ENCODE peak calls at places on chromosomes 4 and X, in six cellular contexts. One of them, this sample, is unnamed.

GRCh38 chrX:18668468-18668867 is 3.4 kb downstream of the RS1 start:
- DNase-seq in fibroblast of pulmonary artery: no peak
- DNase-seq in Caco-2: no peak
- DNase-seq in GM13976: peak; percentile 44
- DNase-seq in NB4: no peak
- DNase-seq in mesothelial cell of epicardium: no peak
- DNase-seq in this sample: no peak

GRCh38 chrX:139930923-139931645 is 1.8 kb downstream of the ATP11C start:
- DNase-seq in mesothelial cell of epicardium: no peak
- DNase-seq in Caco-2: peak; percentile 11
- DNase-seq in GM13976: peak; percentile 31
- DNase-seq in NB4: peak; percentile 51
- DNase-seq in fibroblast of pulmonary artery: peak; percentile 8
- DNase-seq in this sample: peak; percentile 15

GRCh38 chrX:121570072-121570841 is 522.8 kb downstream of the GLUD2 start:
- DNase-seq in Caco-2: no peak
- DNase-seq in NB4: no peak
- DNase-seq in mesothelial cell of epicardium: no peak
- DNase-seq in fibroblast of pulmonary artery: peak; percentile 1
- DNase-seq in GM13976: no peak
- DNase-seq in this sample: no peak

GRCh38 chr4:153467154-153467896 is 1.2 kb downstream of the TMEM131L start:
- DNase-seq in NB4: peak; percentile 55
- DNase-seq in mesothelial cell of epicardium: no peak
- DNase-seq in fibroblast of pulmonary artery: no peak
- DNase-seq in Caco-2: peak; percentile 81
- DNase-seq in GM13976: peak; percentile 90
- DNase-seq in this sample: peak; percentile 82

GRCh38 chrX:68833855-68834331 is 5.1 kb downstream of the EFNB1 start:
- DNase-seq in Caco-2: no peak
- DNase-seq in mesothelial cell of epicardium: peak; percentile 13
- DNase-seq in fibroblast of pulmonary artery: no peak
- DNase-seq in NB4: peak; percentile 28
- DNase-seq in GM13976: no peak
- DNase-seq in this sample: no peak

GRCh38 chr4:179145746-179146530 is 1703.7 kb upstream of the AGA start:
- DNase-seq in NB4: no peak
- DNase-seq in Caco-2: no peak
- DNase-seq in fibroblast of pulmonary artery: no peak
- DNase-seq in GM13976: no peak
- DNase-seq in mesothelial cell of epicardium: no peak
- DNase-seq in this sample: no peak

GRCh38 chrX:123422875-123423274 is 238.8 kb downstream of the GRIA3 start:
- DNase-seq in Caco-2: peak; percentile 15
- DNase-seq in GM13976: no peak
- DNase-seq in fibroblast of pulmonary artery: peak; percentile 51
- DNase-seq in NB4: peak; percentile 9
- DNase-seq in mesothelial cell of epicardium: no peak
- DNase-seq in this sample: no peak

GRCh38 chrX:30627818-30628652 is 25.2 kb upstream of the GK start:
- DNase-seq in GM13976: no peak
- DNase-seq in NB4: peak; percentile 81
- DNase-seq in fibroblast of pulmonary artery: no peak
- DNase-seq in Caco-2: peak; percentile 13
- DNase-seq in mesothelial cell of epicardium: no peak
- DNase-seq in this sample: no peak

GRCh38 chr4:1357356-1358248 is 10.6 kb downstream of the UVSSA start:
- DNase-seq in fibroblast of pulmonary artery: no peak
- DNase-seq in mesothelial cell of epicardium: no peak
- DNase-seq in NB4: no peak
- DNase-seq in Caco-2: no peak
- DNase-seq in GM13976: no peak
- DNase-seq in this sample: no peak

GRCh38 chr4:185470503-185471195 is 884 bp downstream of the CCDC110 start:
- DNase-seq in GM13976: peak; percentile 21
- DNase-seq in Caco-2: no peak
- DNase-seq in fibroblast of pulmonary artery: peak; percentile 34
- DNase-seq in mesothelial cell of epicardium: peak; percentile 53
- DNase-seq in NB4: peak; percentile 25
- DNase-seq in this sample: peak; percentile 47

GRCh38 chr4:87409420-87409939 is 12.9 kb upstream of the NUDT9 start:
- DNase-seq in Caco-2: peak; percentile 46
- DNase-seq in mesothelial cell of epicardium: no peak
- DNase-seq in GM13976: no peak
- DNase-seq in fibroblast of pulmonary artery: no peak
- DNase-seq in NB4: no peak
- DNase-seq in this sample: no peak

GRCh38 chr4:6584865-6585264 is 9.9 kb downstream of the MAN2B2 start:
- DNase-seq in fibroblast of pulmonary artery: no peak
- DNase-seq in NB4: no peak
- DNase-seq in mesothelial cell of epicardium: no peak
- DNase-seq in GM13976: no peak
- DNase-seq in Caco-2: no peak
- DNase-seq in this sample: no peak

GRCh38 chr4:77104405-77105292 is 28.9 kb upstream of the CCNI start:
- DNase-seq in GM13976: no peak
- DNase-seq in mesothelial cell of epicardium: peak; percentile 61
- DNase-seq in fibroblast of pulmonary artery: peak; percentile 48
- DNase-seq in NB4: no peak
- DNase-seq in Caco-2: no peak
- DNase-seq in this sample: no peak

GRCh38 chr4:143768007-143768591 is 67.6 kb upstream of the FREM3 start:
- DNase-seq in NB4: no peak
- DNase-seq in fibroblast of pulmonary artery: peak; percentile 50
- DNase-seq in Caco-2: no peak
- DNase-seq in mesothelial cell of epicardium: no peak
- DNase-seq in GM13976: no peak
- DNase-seq in this sample: no peak

GRCh38 chrX:14398725-14399124 is 130.6 kb upstream of the GLRA2 start:
- DNase-seq in Caco-2: peak; percentile 4
- DNase-seq in mesothelial cell of epicardium: no peak
- DNase-seq in GM13976: no peak
- DNase-seq in NB4: no peak
- DNase-seq in fibroblast of pulmonary artery: no peak
- DNase-seq in this sample: no peak

GRCh38 chr4:149676076-149676475 is 139.6 kb downstream of the IQCM start:
- DNase-seq in fibroblast of pulmonary artery: no peak
- DNase-seq in mesothelial cell of epicardium: no peak
- DNase-seq in GM13976: no peak
- DNase-seq in NB4: peak; percentile 9
- DNase-seq in Caco-2: no peak
- DNase-seq in this sample: no peak

GRCh38 chrX:51148848-51149247 is 183.8 kb upstream of the NUDT10 start:
- DNase-seq in GM13976: no peak
- DNase-seq in Caco-2: peak; percentile 45
- DNase-seq in NB4: peak; percentile 2
- DNase-seq in fibroblast of pulmonary artery: peak; percentile 1
- DNase-seq in mesothelial cell of epicardium: no peak
- DNase-seq in this sample: no peak

GRCh38 chr4:187972135-187972534 is 23.4 kb upstream of the ZFP42 start:
- DNase-seq in NB4: no peak
- DNase-seq in Caco-2: no peak
- DNase-seq in GM13976: no peak
- DNase-seq in mesothelial cell of epicardium: no peak
- DNase-seq in fibroblast of pulmonary artery: no peak
- DNase-seq in this sample: no peak

GRCh38 chrX:15619053-15619772 is 18.5 kb upstream of the ACE2 start:
- DNase-seq in Caco-2: peak; percentile 57
- DNase-seq in NB4: no peak
- DNase-seq in mesothelial cell of epicardium: no peak
- DNase-seq in GM13976: no peak
- DNase-seq in fibroblast of pulmonary artery: no peak
- DNase-seq in this sample: no peak

GRCh38 chr4:25672756-25673155 is 17.1 kb downstream of the SLC34A2 start:
- DNase-seq in GM13976: no peak
- DNase-seq in NB4: no peak
- DNase-seq in mesothelial cell of epicardium: no peak
- DNase-seq in fibroblast of pulmonary artery: no peak
- DNase-seq in Caco-2: no peak
- DNase-seq in this sample: no peak

GRCh38 chr4:25670991-25671390 is 15.3 kb downstream of the SLC34A2 start:
- DNase-seq in NB4: no peak
- DNase-seq in Caco-2: no peak
- DNase-seq in GM13976: no peak
- DNase-seq in mesothelial cell of epicardium: no peak
- DNase-seq in fibroblast of pulmonary artery: no peak
- DNase-seq in this sample: no peak

GRCh38 chr4:25677157-25677556 is 21.5 kb downstream of the SLC34A2 start:
- DNase-seq in GM13976: no peak
- DNase-seq in Caco-2: no peak
- DNase-seq in fibroblast of pulmonary artery: no peak
- DNase-seq in mesothelial cell of epicardium: no peak
- DNase-seq in NB4: no peak
- DNase-seq in this sample: no peak

GRCh38 chr4:25676221-25676620 is 20.6 kb downstream of the SLC34A2 start:
- DNase-seq in mesothelial cell of epicardium: no peak
- DNase-seq in fibroblast of pulmonary artery: no peak
- DNase-seq in Caco-2: no peak
- DNase-seq in GM13976: no peak
- DNase-seq in NB4: no peak
- DNase-seq in this sample: no peak

DNA sequence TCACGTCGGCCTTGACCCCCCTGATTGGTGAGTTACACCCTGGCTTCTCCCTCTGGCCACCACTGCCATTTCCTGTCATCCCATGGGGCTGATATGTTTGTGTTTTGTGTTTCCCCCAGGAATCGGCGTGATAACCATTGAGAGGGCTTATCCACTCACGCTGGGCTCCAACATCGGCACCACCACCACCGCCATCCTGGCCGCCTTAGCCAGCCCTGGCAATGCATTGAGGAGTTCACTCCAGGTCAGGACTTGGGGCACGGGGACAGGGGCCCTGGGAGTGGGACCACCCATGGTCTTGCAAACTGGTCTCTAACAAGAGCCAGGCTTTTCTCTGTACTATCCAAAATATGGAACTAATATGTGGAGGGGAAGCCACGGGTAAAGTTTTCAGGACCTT is 18.7 kb downstream of the SLC34A2 start:
- DNase-seq in NB4: no peak
- DNase-seq in GM13976: no peak
- DNase-seq in fibroblast of pulmonary artery: no peak
- DNase-seq in mesothelial cell of epicardium: no peak
- DNase-seq in Caco-2: no peak
- DNase-seq in this sample: no peak
- TF ChIP-seq CTCF in NB4: no peak
- TF ChIP-seq CTCF in GM13976: no peak
- TF ChIP-seq CTCF in fibroblast of pulmonary artery: no peak
- TF ChIP-seq CTCF in mesothelial cell of epicardium: no peak
- TF ChIP-seq CTCF in Caco-2: no peak
- TF ChIP-seq CTCF in this sample: no peak

DNA sequence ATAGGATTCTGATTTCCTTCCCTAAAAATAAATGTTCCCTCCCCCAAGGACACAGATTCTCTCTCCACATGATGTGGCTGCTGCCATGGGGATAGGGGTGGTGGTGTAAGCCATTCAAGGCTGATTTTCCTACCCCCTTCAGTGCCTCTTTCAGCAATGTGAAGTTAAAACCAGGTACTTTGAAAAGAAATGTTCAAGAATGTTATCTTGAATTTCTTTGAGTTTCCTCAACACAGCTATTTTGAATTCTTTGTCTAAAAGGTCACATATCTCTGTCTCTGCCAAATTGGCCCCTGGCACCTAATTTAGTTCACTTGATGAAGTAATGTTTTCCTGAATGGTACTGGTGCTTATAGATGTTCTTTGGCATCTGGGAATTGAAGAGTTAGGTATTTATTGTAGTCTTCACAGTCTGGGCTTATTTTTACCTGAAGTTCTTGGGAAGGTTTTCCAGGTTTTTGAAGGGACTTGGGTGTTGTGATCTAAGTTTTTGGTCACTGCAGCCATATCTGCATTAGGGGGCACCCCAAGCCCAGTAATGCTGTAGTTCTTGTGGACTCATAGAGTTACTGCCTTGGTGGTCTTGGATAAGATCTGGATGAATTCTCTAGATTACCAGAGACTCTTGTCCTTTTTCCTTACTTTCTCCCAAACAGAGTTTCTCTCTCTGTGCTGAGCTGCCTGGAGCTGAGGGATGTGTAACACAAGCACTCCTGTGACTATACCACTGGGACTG is 7.6 kb upstream of the DIPK2B start:
- DNase-seq in NB4: no peak
- DNase-seq in fibroblast of pulmonary artery: no peak
- DNase-seq in GM13976: no peak
- DNase-seq in Caco-2: no peak
- DNase-seq in mesothelial cell of epicardium: no peak
- DNase-seq in this sample: no peak
- TF ChIP-seq CTCF in NB4: no peak
- TF ChIP-seq CTCF in fibroblast of pulmonary artery: no peak
- TF ChIP-seq CTCF in GM13976: no peak
- TF ChIP-seq CTCF in Caco-2: no peak
- TF ChIP-seq CTCF in mesothelial cell of epicardium: no peak
- TF ChIP-seq CTCF in this sample: no peak

GRCh38 chr4:184167576-184167975 is 50.1 kb downstream of the ENPP6 start:
- DNase-seq in NB4: no peak
- DNase-seq in Caco-2: no peak
- DNase-seq in fibroblast of pulmonary artery: no peak
- DNase-seq in mesothelial cell of epicardium: no peak
- DNase-seq in GM13976: peak; percentile 36
- DNase-seq in this sample: no peak

GRCh38 chr4:184165291-184165690 is 52.4 kb downstream of the ENPP6 start:
- DNase-seq in fibroblast of pulmonary artery: no peak
- DNase-seq in NB4: peak; percentile 6
- DNase-seq in GM13976: no peak
- DNase-seq in mesothelial cell of epicardium: no peak
- DNase-seq in Caco-2: no peak
- DNase-seq in this sample: no peak

GRCh38 chr4:184169225-184169867 is 48.3 kb downstream of the ENPP6 start:
- DNase-seq in fibroblast of pulmonary artery: no peak
- DNase-seq in mesothelial cell of epicardium: no peak
- DNase-seq in Caco-2: no peak
- DNase-seq in NB4: no peak
- DNase-seq in GM13976: no peak
- DNase-seq in this sample: no peak

GRCh38 chr4:184168406-184169019 is 49.2 kb downstream of the ENPP6 start:
- DNase-seq in mesothelial cell of epicardium: peak; percentile 87
- DNase-seq in fibroblast of pulmonary artery: peak; percentile 71
- DNase-seq in Caco-2: peak; percentile 75
- DNase-seq in NB4: peak; percentile 70
- DNase-seq in GM13976: peak; percentile 89
- DNase-seq in this sample: peak; percentile 50

DNA sequence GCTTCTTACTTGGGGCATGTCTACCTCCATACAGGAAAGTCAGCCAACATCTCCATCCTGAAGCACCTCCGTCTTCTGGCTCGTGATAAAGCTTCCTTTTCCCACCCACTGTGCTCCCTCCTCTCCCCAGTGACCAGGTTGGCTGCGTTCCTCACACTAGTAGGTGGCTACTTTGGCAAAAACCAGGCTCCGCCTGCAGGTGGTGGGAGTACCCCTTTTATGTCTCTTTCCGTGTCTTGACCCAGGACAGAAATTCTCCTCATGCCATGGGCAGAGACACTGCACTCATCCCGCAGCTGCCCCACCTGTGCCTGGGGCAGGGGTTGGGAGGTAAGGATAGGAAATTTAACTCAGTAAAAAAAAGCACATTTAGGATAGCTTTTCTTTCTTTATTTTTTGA is 50.9 kb downstream of the ENPP6 start:
- DNase-seq in GM13976: no peak
- DNase-seq in mesothelial cell of epicardium: no peak
- DNase-seq in fibroblast of pulmonary artery: no peak
- DNase-seq in NB4: no peak
- DNase-seq in Caco-2: no peak
- DNase-seq in this sample: no peak
- TF ChIP-seq CTCF in GM13976: no peak
- TF ChIP-seq CTCF in mesothelial cell of epicardium: no peak
- TF ChIP-seq CTCF in fibroblast of pulmonary artery: no peak
- TF ChIP-seq CTCF in NB4: no peak
- TF ChIP-seq CTCF in Caco-2: no peak
- TF ChIP-seq CTCF in this sample: no peak

GRCh38 chr4:88528861-88529260 is 5.3 kb upstream of the PYURF start:
- DNase-seq in fibroblast of pulmonary artery: peak; percentile 33
- DNase-seq in mesothelial cell of epicardium: no peak
- DNase-seq in NB4: no peak
- DNase-seq in Caco-2: no peak
- DNase-seq in GM13976: no peak
- DNase-seq in this sample: no peak
- TF ChIP-seq CTCF in fibroblast of pulmonary artery: no peak
- TF ChIP-seq CTCF in mesothelial cell of epicardium: peak; percentile 36
- TF ChIP-seq CTCF in NB4: no peak
- TF ChIP-seq CTCF in Caco-2: no peak
- TF ChIP-seq CTCF in GM13976: no peak
- TF ChIP-seq CTCF in this sample: no peak

This sample was measured in activated B cell treated with CpG ODN at 0.5 μM for 24 hours.